ENCODE peak calls at places on chromosomes 5 and 9, in eight cellular contexts. One of them, this sample, is unnamed.

GRCh38 chr5:16744164-16744880 is 127.5 kb upstream of the RETREG1 start:
- DNase-seq in activated CD4-positive, alpha-beta T cell treated with anti-CD3 and anti-CD28 coated beads for 4 hours: no peak
- DNase-seq in activated CD8-positive, alpha-beta memory T cell treated with anti-CD3 and anti-CD28 coated beads for 24 hours: no peak
- DNase-seq in stimulated activated CD4-positive, alpha-beta T cell treated with anti-CD3 and anti-CD28 coated beads, Interleukin-4, amount 100 ng/mL, for 4 hours: no peak
- DNase-seq in osteocyte: no peak
- DNase-seq in mucosa of gallbladder: no peak
- DNase-seq in NCI-H1092: no peak
- DNase-seq in M059J: no peak
- DNase-seq in this sample: no peak

GRCh38 chr5:148844433-148845279 is 18.2 kb downstream of the ADRB2 start:
- DNase-seq in activated CD8-positive, alpha-beta memory T cell treated with anti-CD3 and anti-CD28 coated beads for 24 hours: no peak
- DNase-seq in M059J: peak
- DNase-seq in stimulated activated CD4-positive, alpha-beta T cell treated with anti-CD3 and anti-CD28 coated beads, Interleukin-4, amount 100 ng/mL, for 4 hours: no peak
- DNase-seq in NCI-H1092: no peak
- DNase-seq in osteocyte: no peak
- DNase-seq in mucosa of gallbladder: no peak
- DNase-seq in activated CD4-positive, alpha-beta T cell treated with anti-CD3 and anti-CD28 coated beads for 4 hours: no peak
- DNase-seq in this sample: no peak

GRCh38 chr5:6090079-6090654 is 288.2 kb downstream of the MED10 start:
- DNase-seq in NCI-H1092: no peak
- DNase-seq in activated CD8-positive, alpha-beta memory T cell treated with anti-CD3 and anti-CD28 coated beads for 24 hours: no peak
- DNase-seq in mucosa of gallbladder: no peak
- DNase-seq in osteocyte: no peak
- DNase-seq in activated CD4-positive, alpha-beta T cell treated with anti-CD3 and anti-CD28 coated beads for 4 hours: no peak
- DNase-seq in stimulated activated CD4-positive, alpha-beta T cell treated with anti-CD3 and anti-CD28 coated beads, Interleukin-4, amount 100 ng/mL, for 4 hours: no peak
- DNase-seq in M059J: no peak
- DNase-seq in this sample: no peak

GRCh38 chr5:134902071-134902801 is 2.7 kb upstream of the PCBD2 start:
- DNase-seq in mucosa of gallbladder: no peak
- DNase-seq in NCI-H1092: no peak
- DNase-seq in activated CD4-positive, alpha-beta T cell treated with anti-CD3 and anti-CD28 coated beads for 4 hours: no peak
- DNase-seq in osteocyte: no peak
- DNase-seq in stimulated activated CD4-positive, alpha-beta T cell treated with anti-CD3 and anti-CD28 coated beads, Interleukin-4, amount 100 ng/mL, for 4 hours: no peak
- DNase-seq in M059J: peak
- DNase-seq in activated CD8-positive, alpha-beta memory T cell treated with anti-CD3 and anti-CD28 coated beads for 24 hours: no peak
- DNase-seq in this sample: no peak

GRCh38 chr9:127565231-127565630 is 46.8 kb upstream of the STXBP1 start:
- DNase-seq in activated CD8-positive, alpha-beta memory T cell treated with anti-CD3 and anti-CD28 coated beads for 24 hours: no peak
- DNase-seq in stimulated activated CD4-positive, alpha-beta T cell treated with anti-CD3 and anti-CD28 coated beads, Interleukin-4, amount 100 ng/mL, for 4 hours: no peak
- DNase-seq in NCI-H1092: no peak
- DNase-seq in osteocyte: no peak
- DNase-seq in M059J: no peak
- DNase-seq in mucosa of gallbladder: no peak
- DNase-seq in activated CD4-positive, alpha-beta T cell treated with anti-CD3 and anti-CD28 coated beads for 4 hours: no peak
- DNase-seq in this sample: no peak

GRCh38 chr5:137305971-137306592 is 193.0 kb downstream of the SPOCK1 start:
- DNase-seq in mucosa of gallbladder: no peak
- DNase-seq in activated CD4-positive, alpha-beta T cell treated with anti-CD3 and anti-CD28 coated beads for 4 hours: no peak
- DNase-seq in activated CD8-positive, alpha-beta memory T cell treated with anti-CD3 and anti-CD28 coated beads for 24 hours: no peak
- DNase-seq in NCI-H1092: no peak
- DNase-seq in stimulated activated CD4-positive, alpha-beta T cell treated with anti-CD3 and anti-CD28 coated beads, Interleukin-4, amount 100 ng/mL, for 4 hours: no peak
- DNase-seq in M059J: no peak
- DNase-seq in osteocyte: peak
- DNase-seq in this sample: no peak

GRCh38 chr5:10719965-10720364 is 41.1 kb downstream of the DAP start:
- DNase-seq in osteocyte: no peak
- DNase-seq in activated CD8-positive, alpha-beta memory T cell treated with anti-CD3 and anti-CD28 coated beads for 24 hours: no peak
- DNase-seq in stimulated activated CD4-positive, alpha-beta T cell treated with anti-CD3 and anti-CD28 coated beads, Interleukin-4, amount 100 ng/mL, for 4 hours: no peak
- DNase-seq in NCI-H1092: no peak
- DNase-seq in M059J: peak
- DNase-seq in mucosa of gallbladder: peak
- DNase-seq in activated CD4-positive, alpha-beta T cell treated with anti-CD3 and anti-CD28 coated beads for 4 hours: no peak
- DNase-seq in this sample: no peak

GRCh38 chr9:137055385-137056364 is 1.8 kb upstream of the ENTPD2 start:
- DNase-seq in stimulated activated CD4-positive, alpha-beta T cell treated with anti-CD3 and anti-CD28 coated beads, Interleukin-4, amount 100 ng/mL, for 4 hours: no peak
- DNase-seq in osteocyte: peak
- DNase-seq in NCI-H1092: peak
- DNase-seq in M059J: peak
- DNase-seq in activated CD4-positive, alpha-beta T cell treated with anti-CD3 and anti-CD28 coated beads for 4 hours: no peak
- DNase-seq in activated CD8-positive, alpha-beta memory T cell treated with anti-CD3 and anti-CD28 coated beads for 24 hours: no peak
- DNase-seq in mucosa of gallbladder: peak
- DNase-seq in this sample: peak

GRCh38 chr9:92590386-92590785 is 54.6 kb upstream of the ECM2 start:
- DNase-seq in stimulated activated CD4-positive, alpha-beta T cell treated with anti-CD3 and anti-CD28 coated beads, Interleukin-4, amount 100 ng/mL, for 4 hours: no peak
- DNase-seq in NCI-H1092: no peak
- DNase-seq in activated CD8-positive, alpha-beta memory T cell treated with anti-CD3 and anti-CD28 coated beads for 24 hours: no peak
- DNase-seq in osteocyte: no peak
- DNase-seq in mucosa of gallbladder: peak
- DNase-seq in M059J: no peak
- DNase-seq in activated CD4-positive, alpha-beta T cell treated with anti-CD3 and anti-CD28 coated beads for 4 hours: no peak
- DNase-seq in this sample: no peak

GRCh38 chr5:87735918-87736317 is 323.2 kb upstream of the CCNH start:
- DNase-seq in stimulated activated CD4-positive, alpha-beta T cell treated with anti-CD3 and anti-CD28 coated beads, Interleukin-4, amount 100 ng/mL, for 4 hours: no peak
- DNase-seq in mucosa of gallbladder: no peak
- DNase-seq in osteocyte: no peak
- DNase-seq in M059J: no peak
- DNase-seq in NCI-H1092: no peak
- DNase-seq in activated CD8-positive, alpha-beta memory T cell treated with anti-CD3 and anti-CD28 coated beads for 24 hours: no peak
- DNase-seq in activated CD4-positive, alpha-beta T cell treated with anti-CD3 and anti-CD28 coated beads for 4 hours: no peak
- DNase-seq in this sample: no peak

GRCh38 chr5:180717989-180718388 is 21.9 kb downstream of the OR2Y1 start:
- DNase-seq in mucosa of gallbladder: no peak
- DNase-seq in osteocyte: no peak
- DNase-seq in M059J: no peak
- DNase-seq in stimulated activated CD4-positive, alpha-beta T cell treated with anti-CD3 and anti-CD28 coated beads, Interleukin-4, amount 100 ng/mL, for 4 hours: no peak
- DNase-seq in NCI-H1092: no peak
- DNase-seq in activated CD8-positive, alpha-beta memory T cell treated with anti-CD3 and anti-CD28 coated beads for 24 hours: no peak
- DNase-seq in activated CD4-positive, alpha-beta T cell treated with anti-CD3 and anti-CD28 coated beads for 4 hours: no peak
- DNase-seq in this sample: no peak

GRCh38 chr9:1125741-1126140 is 75.6 kb downstream of the DMRT2 start:
- DNase-seq in M059J: no peak
- DNase-seq in activated CD8-positive, alpha-beta memory T cell treated with anti-CD3 and anti-CD28 coated beads for 24 hours: no peak
- DNase-seq in activated CD4-positive, alpha-beta T cell treated with anti-CD3 and anti-CD28 coated beads for 4 hours: no peak
- DNase-seq in stimulated activated CD4-positive, alpha-beta T cell treated with anti-CD3 and anti-CD28 coated beads, Interleukin-4, amount 100 ng/mL, for 4 hours: no peak
- DNase-seq in mucosa of gallbladder: no peak
- DNase-seq in osteocyte: no peak
- DNase-seq in NCI-H1092: no peak
- DNase-seq in this sample: no peak

GRCh38 chr5:30287890-30288289 is 905.6 kb upstream of the CDH6 start:
- DNase-seq in stimulated activated CD4-positive, alpha-beta T cell treated with anti-CD3 and anti-CD28 coated beads, Interleukin-4, amount 100 ng/mL, for 4 hours: no peak
- DNase-seq in osteocyte: no peak
- DNase-seq in activated CD8-positive, alpha-beta memory T cell treated with anti-CD3 and anti-CD28 coated beads for 24 hours: no peak
- DNase-seq in mucosa of gallbladder: no peak
- DNase-seq in NCI-H1092: no peak
- DNase-seq in M059J: no peak
- DNase-seq in activated CD4-positive, alpha-beta T cell treated with anti-CD3 and anti-CD28 coated beads for 4 hours: no peak
- DNase-seq in this sample: no peak

GRCh38 chr9:123368481-123369153 is 12.6 kb downstream of the CRB2 start:
- DNase-seq in M059J: no peak
- DNase-seq in osteocyte: no peak
- DNase-seq in activated CD4-positive, alpha-beta T cell treated with anti-CD3 and anti-CD28 coated beads for 4 hours: no peak
- DNase-seq in stimulated activated CD4-positive, alpha-beta T cell treated with anti-CD3 and anti-CD28 coated beads, Interleukin-4, amount 100 ng/mL, for 4 hours: no peak
- DNase-seq in activated CD8-positive, alpha-beta memory T cell treated with anti-CD3 and anti-CD28 coated beads for 24 hours: no peak
- DNase-seq in mucosa of gallbladder: no peak
- DNase-seq in NCI-H1092: no peak
- DNase-seq in this sample: peak

GRCh38 chr5:158068964-158069363 is 210.0 kb upstream of the CLINT1 start:
- DNase-seq in mucosa of gallbladder: no peak
- DNase-seq in activated CD4-positive, alpha-beta T cell treated with anti-CD3 and anti-CD28 coated beads for 4 hours: no peak
- DNase-seq in NCI-H1092: no peak
- DNase-seq in osteocyte: no peak
- DNase-seq in activated CD8-positive, alpha-beta memory T cell treated with anti-CD3 and anti-CD28 coated beads for 24 hours: no peak
- DNase-seq in stimulated activated CD4-positive, alpha-beta T cell treated with anti-CD3 and anti-CD28 coated beads, Interleukin-4, amount 100 ng/mL, for 4 hours: no peak
- DNase-seq in M059J: no peak
- DNase-seq in this sample: no peak

GRCh38 chr9:5843450-5844249 is 10.7 kb upstream of the ERMP1 start:
- DNase-seq in osteocyte: no peak
- DNase-seq in mucosa of gallbladder: no peak
- DNase-seq in activated CD4-positive, alpha-beta T cell treated with anti-CD3 and anti-CD28 coated beads for 4 hours: no peak
- DNase-seq in activated CD8-positive, alpha-beta memory T cell treated with anti-CD3 and anti-CD28 coated beads for 24 hours: no peak
- DNase-seq in NCI-H1092: peak
- DNase-seq in stimulated activated CD4-positive, alpha-beta T cell treated with anti-CD3 and anti-CD28 coated beads, Interleukin-4, amount 100 ng/mL, for 4 hours: no peak
- DNase-seq in M059J: peak
- DNase-seq in this sample: no peak

GRCh38 chr5:10635257-10635860 is 71.5 kb downstream of the ANKRD33B start:
- DNase-seq in M059J: peak
- DNase-seq in activated CD4-positive, alpha-beta T cell treated with anti-CD3 and anti-CD28 coated beads for 4 hours: peak
- DNase-seq in activated CD8-positive, alpha-beta memory T cell treated with anti-CD3 and anti-CD28 coated beads for 24 hours: peak
- DNase-seq in NCI-H1092: no peak
- DNase-seq in stimulated activated CD4-positive, alpha-beta T cell treated with anti-CD3 and anti-CD28 coated beads, Interleukin-4, amount 100 ng/mL, for 4 hours: peak
- DNase-seq in mucosa of gallbladder: no peak
- DNase-seq in osteocyte: no peak
- DNase-seq in this sample: peak

GRCh38 chr9:34400275-34400674 is 23.6 kb upstream of the MYORG start:
- DNase-seq in activated CD4-positive, alpha-beta T cell treated with anti-CD3 and anti-CD28 coated beads for 4 hours: no peak
- DNase-seq in stimulated activated CD4-positive, alpha-beta T cell treated with anti-CD3 and anti-CD28 coated beads, Interleukin-4, amount 100 ng/mL, for 4 hours: no peak
- DNase-seq in activated CD8-positive, alpha-beta memory T cell treated with anti-CD3 and anti-CD28 coated beads for 24 hours: no peak
- DNase-seq in M059J: no peak
- DNase-seq in NCI-H1092: no peak
- DNase-seq in osteocyte: no peak
- DNase-seq in mucosa of gallbladder: no peak
- DNase-seq in this sample: peak

GRCh38 chr9:120689860-120690259 is 24.4 kb downstream of the MEGF9 start:
- DNase-seq in stimulated activated CD4-positive, alpha-beta T cell treated with anti-CD3 and anti-CD28 coated beads, Interleukin-4, amount 100 ng/mL, for 4 hours: no peak
- DNase-seq in activated CD8-positive, alpha-beta memory T cell treated with anti-CD3 and anti-CD28 coated beads for 24 hours: no peak
- DNase-seq in mucosa of gallbladder: no peak
- DNase-seq in activated CD4-positive, alpha-beta T cell treated with anti-CD3 and anti-CD28 coated beads for 4 hours: no peak
- DNase-seq in NCI-H1092: peak
- DNase-seq in osteocyte: no peak
- DNase-seq in M059J: no peak
- DNase-seq in this sample: no peak

GRCh38 chr9:68876265-68876664 is 137.6 kb downstream of the PRKACG start:
- DNase-seq in NCI-H1092: no peak
- DNase-seq in mucosa of gallbladder: no peak
- DNase-seq in stimulated activated CD4-positive, alpha-beta T cell treated with anti-CD3 and anti-CD28 coated beads, Interleukin-4, amount 100 ng/mL, for 4 hours: no peak
- DNase-seq in activated CD8-positive, alpha-beta memory T cell treated with anti-CD3 and anti-CD28 coated beads for 24 hours: no peak
- DNase-seq in activated CD4-positive, alpha-beta T cell treated with anti-CD3 and anti-CD28 coated beads for 4 hours: no peak
- DNase-seq in M059J: no peak
- DNase-seq in osteocyte: no peak
- DNase-seq in this sample: no peak

GRCh38 chr9:123044556-123044955 is 11.1 kb downstream of the GPR21 start:
- DNase-seq in M059J: no peak
- DNase-seq in activated CD4-positive, alpha-beta T cell treated with anti-CD3 and anti-CD28 coated beads for 4 hours: no peak
- DNase-seq in osteocyte: no peak
- DNase-seq in stimulated activated CD4-positive, alpha-beta T cell treated with anti-CD3 and anti-CD28 coated beads, Interleukin-4, amount 100 ng/mL, for 4 hours: no peak
- DNase-seq in NCI-H1092: no peak
- DNase-seq in activated CD8-positive, alpha-beta memory T cell treated with anti-CD3 and anti-CD28 coated beads for 24 hours: no peak
- DNase-seq in mucosa of gallbladder: no peak
- DNase-seq in this sample: no peak

GRCh38 chr9:79976501-79977444 is 405.0 kb downstream of the TLE4 start:
- DNase-seq in activated CD8-positive, alpha-beta memory T cell treated with anti-CD3 and anti-CD28 coated beads for 24 hours: no peak
- DNase-seq in NCI-H1092: peak
- DNase-seq in M059J: no peak
- DNase-seq in osteocyte: no peak
- DNase-seq in mucosa of gallbladder: no peak
- DNase-seq in stimulated activated CD4-positive, alpha-beta T cell treated with anti-CD3 and anti-CD28 coated beads, Interleukin-4, amount 100 ng/mL, for 4 hours: no peak
- DNase-seq in activated CD4-positive, alpha-beta T cell treated with anti-CD3 and anti-CD28 coated beads for 4 hours: no peak
- DNase-seq in this sample: no peak

GRCh38 chr5:109654455-109654854 is 35.3 kb upstream of the MAN2A1 start:
- DNase-seq in osteocyte: no peak
- DNase-seq in activated CD8-positive, alpha-beta memory T cell treated with anti-CD3 and anti-CD28 coated beads for 24 hours: no peak
- DNase-seq in stimulated activated CD4-positive, alpha-beta T cell treated with anti-CD3 and anti-CD28 coated beads, Interleukin-4, amount 100 ng/mL, for 4 hours: no peak
- DNase-seq in activated CD4-positive, alpha-beta T cell treated with anti-CD3 and anti-CD28 coated beads for 4 hours: no peak
- DNase-seq in mucosa of gallbladder: no peak
- DNase-seq in M059J: peak
- DNase-seq in NCI-H1092: no peak
- DNase-seq in this sample: no peak

GRCh38 chr9:94160594-94161501 is 76.6 kb downstream of the PTPDC1 start:
- DNase-seq in mucosa of gallbladder: no peak
- DNase-seq in activated CD8-positive, alpha-beta memory T cell treated with anti-CD3 and anti-CD28 coated beads for 24 hours: peak
- DNase-seq in activated CD4-positive, alpha-beta T cell treated with anti-CD3 and anti-CD28 coated beads for 4 hours: no peak
- DNase-seq in osteocyte: no peak
- DNase-seq in M059J: no peak
- DNase-seq in stimulated activated CD4-positive, alpha-beta T cell treated with anti-CD3 and anti-CD28 coated beads, Interleukin-4, amount 100 ng/mL, for 4 hours: no peak
- DNase-seq in NCI-H1092: no peak
- DNase-seq in this sample: no peak

GRCh38 chr5:173595826-173596225 is 20.6 kb downstream of the BOD1 start:
- DNase-seq in M059J: no peak
- DNase-seq in osteocyte: no peak
- DNase-seq in NCI-H1092: no peak
- DNase-seq in mucosa of gallbladder: no peak
- DNase-seq in activated CD8-positive, alpha-beta memory T cell treated with anti-CD3 and anti-CD28 coated beads for 24 hours: no peak
- DNase-seq in activated CD4-positive, alpha-beta T cell treated with anti-CD3 and anti-CD28 coated beads for 4 hours: no peak
- DNase-seq in stimulated activated CD4-positive, alpha-beta T cell treated with anti-CD3 and anti-CD28 coated beads, Interleukin-4, amount 100 ng/mL, for 4 hours: no peak
- DNase-seq in this sample: no peak

GRCh38 chr5:141373673-141374317 is at the start of gene PCDHGA6:
- DNase-seq in osteocyte: peak
- DNase-seq in M059J: no peak
- DNase-seq in mucosa of gallbladder: no peak
- DNase-seq in activated CD4-positive, alpha-beta T cell treated with anti-CD3 and anti-CD28 coated beads for 4 hours: no peak
- DNase-seq in stimulated activated CD4-positive, alpha-beta T cell treated with anti-CD3 and anti-CD28 coated beads, Interleukin-4, amount 100 ng/mL, for 4 hours: no peak
- DNase-seq in NCI-H1092: no peak
- DNase-seq in activated CD8-positive, alpha-beta memory T cell treated with anti-CD3 and anti-CD28 coated beads for 24 hours: peak
- DNase-seq in this sample: no peak

This sample was measured in H7.